ENCODE peak calls at places on chromosomes 11 and 22, in ten cellular contexts. E, W, I, U, D, L, Z, G, T and A are unnamed samples.

GRCh38 chr11:19711911-19712280 is 741 bp upstream of the NAV2 start:
- DNase-seq in E (no peak), W (peak; percentile 59), I (no peak), U (no peak), D (no peak), L (peak; percentile 3), Z (no peak), G (peak; percentile 30), T (no peak), A (no peak)

GRCh38 chr11:13486926-13487660 is 8.7 kb downstream of the PTH start:
- DNase-seq in E (peak; percentile 25), W (peak; percentile 73), I (no peak), U (no peak), D (peak; percentile 9), L (peak; percentile 69), Z (peak; percentile 63), G (peak; percentile 57), T (peak; percentile 67), A (peak; percentile 56)

GRCh38 chr11:86743223-86744118 is 56.9 kb upstream of the PRSS23 start:
- DNase-seq in E (no peak), W (no peak), I (peak; percentile 95), U (peak; percentile 99), D (peak; percentile 97), L (no peak), Z (no peak), G (peak; percentile 26), T (no peak), A (no peak)

GRCh38 chr11:86370922-86371614 is 3.6 kb upstream of the CCDC81 start:
- DNase-seq in E (no peak), W (no peak), I (peak; percentile 80), U (peak; percentile 40), D (peak; percentile 50), L (no peak), Z (no peak), G (no peak), T (no peak), A (no peak)

GRCh38 chr11:94193288-94193687 is 64.6 kb downstream of the PANX1 start:
- DNase-seq in E (no peak), W (no peak), I (peak; percentile 97), U (peak; percentile 96), D (peak; percentile 77), L (no peak), Z (no peak), G (no peak), T (no peak), A (no peak)

GRCh38 chr22:22833488-22833887 is 54.1 kb upstream of the IGLL5 start:
- DNase-seq in E (no peak), W (no peak), I (no peak), U (no peak), D (no peak), L (no peak), Z (no peak), G (no peak), T (no peak), A (no peak)

GRCh38 chr11:113446112-113446511 is 29.1 kb downstream of the DRD2 start:
- DNase-seq in E (no peak), W (no peak), I (peak; percentile 94), U (no peak), D (no peak), L (no peak), Z (no peak), G (no peak), T (no peak), A (no peak)

GRCh38 chr11:113014731-113015455 is 53.7 kb downstream of the NCAM1 start:
- DNase-seq in E (no peak), W (no peak), I (no peak), U (no peak), D (peak; percentile 14), L (no peak), Z (peak; percentile 71), G (peak; percentile 20), T (no peak), A (no peak)

GRCh38 chr22:24083361-24083760 is 72.3 kb downstream of the CABIN1 start:
- DNase-seq in E (no peak), W (no peak), I (no peak), U (no peak), D (no peak), L (no peak), Z (no peak), G (no peak), T (no peak), A (no peak)

GRCh38 chr11:13962562-13963168 is at the start of gene SPON1:
- DNase-seq in E (no peak), W (peak; percentile 71), I (no peak), U (peak; percentile 15), D (peak; percentile 49), L (peak; percentile 30), Z (peak; percentile 46), G (peak; percentile 50), T (peak; percentile 63), A (peak; percentile 17)

GRCh38 chr11:22192642-22193347 is at the start of gene ANO5:
- DNase-seq in E (no peak), W (peak; percentile 79), I (no peak), U (no peak), D (no peak), L (no peak), Z (peak; percentile 83), G (peak; percentile 74), T (peak; percentile 13), A (peak; percentile 76)

GRCh38 chr11:7494086-7494775 is 8.9 kb downstream of the OLFML1 start:
- DNase-seq in E (no peak), W (no peak), I (no peak), U (no peak), D (no peak), L (no peak), Z (no peak), G (no peak), T (no peak), A (no peak)

GRCh38 chr22:25847451-25847850 is 105.5 kb downstream of the MYO18B start:
- DNase-seq in E (no peak), W (no peak), I (no peak), U (no peak), D (no peak), L (no peak), Z (no peak), G (no peak), T (no peak), A (no peak)
- H3K36me3 ChIP-seq in E (no peaks in the 10 kb centered on the region), W (no peaks in the 10 kb centered on the region), I (no peaks in the 10 kb centered on the region), U (no peaks in the 10 kb centered on the region), D (no peaks in the 10 kb centered on the region), L (no peaks in the 10 kb centered on the region), Z (peaks cover 33% of the 10 kb centered on the region), G (no peaks in the 10 kb centered on the region), T (no peaks in the 10 kb centered on the region), A (no peaks in the 10 kb centered on the region)

GRCh38 chr11:118305726-118306125 is 1.2 kb downstream of the CD3E start:
- DNase-seq in E (no peak), W (no peak), I (no peak), U (no peak), D (no peak), L (peak; percentile 75), Z (no peak), G (no peak), T (peak; percentile 70), A (no peak)
- H3K36me3 ChIP-seq in E (no peaks in the 10 kb centered on the region), W (no peaks in the 10 kb centered on the region), I (no peaks in the 10 kb centered on the region), U (no peaks in the 10 kb centered on the region), D (no peaks in the 10 kb centered on the region), L (peaks cover 27% of the 10 kb centered on the region), Z (no peaks in the 10 kb centered on the region), G (no peaks in the 10 kb centered on the region), T (peaks cover 5% of the 10 kb centered on the region), A (no peaks in the 10 kb centered on the region)

DNA sequence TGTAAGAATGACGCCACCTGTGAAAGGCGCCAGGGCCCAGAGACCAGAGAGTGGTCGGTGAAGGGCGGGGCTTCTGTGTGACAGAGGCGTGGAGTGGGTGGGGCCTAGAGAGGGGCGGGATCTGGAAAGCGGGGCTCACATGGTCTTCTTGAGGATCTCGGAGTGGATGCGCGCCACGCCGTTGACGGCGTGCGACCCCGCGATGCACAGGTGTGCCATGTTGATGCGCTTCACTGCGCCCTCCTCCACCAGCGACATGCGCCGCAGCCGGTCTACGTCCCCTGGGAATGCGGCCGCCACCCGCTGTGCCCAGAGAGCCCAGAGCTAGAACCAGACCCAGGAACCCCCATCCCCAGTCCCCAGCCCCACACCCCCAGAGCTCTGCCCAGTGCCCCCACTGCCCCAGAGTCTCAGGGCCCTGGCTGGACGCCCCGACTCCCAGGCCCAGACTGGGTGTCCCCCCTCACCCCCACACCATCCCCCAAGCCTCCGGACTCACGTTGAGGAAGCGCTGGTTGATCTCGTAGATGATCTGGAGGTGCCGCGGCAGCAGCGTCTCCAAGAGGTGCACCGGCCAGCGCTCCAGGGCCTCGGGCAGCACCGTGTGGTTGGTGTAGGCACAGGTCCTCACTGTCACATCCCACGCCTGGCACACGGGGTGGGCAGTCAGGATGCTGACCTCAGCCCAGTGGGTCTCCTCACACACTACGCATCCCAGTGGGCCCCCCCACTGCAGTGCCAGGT is 6.2 kb downstream of the PYGM start:
- DNase-seq in E (no peak), W (no peak), I (no peak), U (no peak), D (no peak), L (no peak), Z (no peak), G (no peak), T (no peak), A (no peak)
- H3K36me3 ChIP-seq in E (no peaks in the 10 kb centered on the region), W (no peaks in the 10 kb centered on the region), I (no peaks in the 10 kb centered on the region), U (no peaks in the 10 kb centered on the region), D (no peaks in the 10 kb centered on the region), L (peaks cover 9% of the 10 kb centered on the region), Z (peaks cover 42% of the 10 kb centered on the region), G (no peaks in the 10 kb centered on the region), T (peaks cover 8% of the 10 kb centered on the region), A (no peaks in the 10 kb centered on the region)

GRCh38 chr11:121063728-121064127 is 37.3 kb upstream of the TECTA start:
- DNase-seq in E (peak; percentile 9), W (no peak), I (peak; percentile 45), U (no peak), D (peak; percentile 4), L (no peak), Z (no peak), G (no peak), T (no peak), A (no peak)
- H3K36me3 ChIP-seq in E (peaks cover 15% of the 10 kb centered on the region), W (no peaks in the 10 kb centered on the region), I (peaks cover 7% of the 10 kb centered on the region), U (peaks cover 4% of the 10 kb centered on the region), D (no peaks in the 10 kb centered on the region), L (peaks cover 7% of the 10 kb centered on the region), Z (peaks cover 82% of the 10 kb centered on the region), G (peaks cover 15% of the 10 kb centered on the region), T (no peaks in the 10 kb centered on the region), A (peaks cover 1% of the 10 kb centered on the region)